ENCODE peak calls at places on chromosome 15, in ten cellular contexts. K is heart right ventricle; E is choroid plexus epithelial cell; O is HFF-Myc; A is kidney epithelial cell; W is progenitor cell of endocrine pancreas; N is GM10248; S is glutamatergic neuron; Y is CD4-positive, alpha-beta T cell; J is cardiac fibroblast. G is an unnamed sample.

GRCh38 chr15:44813231-44813630 is 76.9 kb downstream of the TRIM69 start:
- DNase-seq in K (no peak), E (no peak), O (no peak), A (no peak), W (no peak), N (no peak), S (no peak), Y (no peak), J (no peak), G (no peak)

GRCh38 chr15:23518104-23518503 is 47.4 kb upstream of the MKRN3 start:
- DNase-seq in K (no peak), E (no peak), O (no peak), A (no peak), W (no peak), N (no peak), S (no peak), Y (no peak), J (no peak), G (no peak)

GRCh38 chr15:56537881-56538280 is 72.9 kb upstream of the MNS1 start:
- DNase-seq in K (no peak), E (no peak), O (no peak), A (no peak), W (no peak), N (peak; percentile 15), S (no peak), Y (peak; percentile 25), J (peak; percentile 12), G (no peak)

GRCh38 chr15:71547066-71547465 is 263.3 kb upstream of the NR2E3 start:
- DNase-seq in K (peak; percentile 29), E (peak; percentile 41), O (no peak), A (no peak), W (no peak), N (no peak), S (peak; percentile 71), Y (no peak), J (no peak), G (no peak)

GRCh38 chr15:75234191-75234810 is 23.8 kb upstream of the GOLGA6C start:
- DNase-seq in K (no peak), E (no peak), O (no peak), A (no peak), W (no peak), N (peak; percentile 12), S (peak; percentile 7), Y (no peak), J (no peak), G (no peak)

GRCh38 chr15:93566777-93567176 is 477.8 kb upstream of the RGMA start:
- DNase-seq in K (no peak), E (no peak), O (no peak), A (no peak), W (no peak), N (no peak), S (no peak), Y (no peak), J (no peak), G (no peak)

GRCh38 chr15:64597469-64597806 is 137.1 kb downstream of the ZNF609 start:
- DNase-seq in K (no peak), E (no peak), O (no peak), A (no peak), W (no peak), N (no peak), S (no peak), Y (no peak), J (no peak), G (no peak)

GRCh38 chr15:70164910-70165791 is 67.4 kb upstream of the TLE3 start:
- DNase-seq in K (peak; percentile 41), E (no peak), O (no peak), A (no peak), W (peak; percentile 73), N (no peak), S (no peak), Y (no peak), J (no peak), G (no peak)

GRCh38 chr15:64193971-64194370 is 31.1 kb upstream of the PPIB start:
- DNase-seq in K (no peak), E (no peak), O (no peak), A (no peak), W (no peak), N (no peak), S (no peak), Y (no peak), J (no peak), G (no peak)

DNA sequence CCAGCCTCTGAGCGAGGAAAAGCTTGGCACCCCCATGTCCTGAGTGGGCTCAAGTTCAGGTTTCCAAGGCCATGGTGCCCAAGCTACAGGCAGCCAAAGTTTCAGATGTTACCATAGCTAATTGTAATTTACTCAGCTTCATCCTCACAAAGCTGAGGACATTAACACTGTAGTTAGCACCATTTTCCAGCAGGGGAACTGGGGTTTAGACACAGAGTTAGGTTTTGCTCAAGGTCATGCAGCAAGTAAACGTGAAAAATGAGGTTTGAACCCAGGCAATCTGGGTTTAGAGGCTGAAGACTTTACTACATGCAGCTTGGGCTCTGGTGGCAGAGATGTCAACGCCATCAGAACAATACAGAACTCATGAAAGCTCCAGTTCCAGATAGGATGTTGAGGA is 199.0 kb downstream of the TJP1 start:
- DNase-seq in K (no peak), E (no peak), O (no peak), A (no peak), W (no peak), N (no peak), S (no peak), Y (no peak), J (no peak), G (no peak)
- TF ChIP-seq CTCF in K (no peak), E (peak; percentile 8), O (no peak), A (no peak), W (no peak), N (no peak), S (no peak), Y (no peak), J (no peak), G (no peak)

GRCh38 chr15:39009740-39010139 is 445.1 kb upstream of the RASGRP1 start:
- DNase-seq in K (no peak), E (no peak), O (no peak), A (no peak), W (no peak), N (no peak), S (no peak), Y (no peak), J (no peak), G (no peak)
- TF ChIP-seq CTCF in K (no peak), E (no peak), O (no peak), A (no peak), W (no peak), N (no peak), S (no peak), Y (no peak), J (no peak), G (no peak)

DNA sequence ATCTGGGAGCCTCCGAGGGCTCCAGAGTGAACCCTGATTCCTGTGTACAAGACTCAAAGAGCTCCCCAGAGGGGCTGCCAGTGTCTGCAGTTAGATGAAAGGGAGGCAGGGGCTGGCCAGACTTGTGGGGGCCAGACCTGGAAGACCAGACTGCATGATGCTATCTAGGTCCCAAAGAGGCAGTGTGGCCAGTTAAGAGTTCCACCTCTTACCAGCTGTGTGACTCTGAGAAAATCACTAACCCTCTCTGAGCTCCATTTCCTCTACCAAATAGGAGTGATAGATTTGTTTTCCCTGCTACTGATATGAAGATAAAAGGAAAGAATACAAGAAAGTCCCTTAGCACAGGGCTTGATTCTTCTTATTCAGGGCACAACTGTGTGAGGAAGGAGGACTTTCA is 29.0 kb downstream of the ACSBG1 start:
- DNase-seq in K (no peak), E (no peak), O (no peak), A (no peak), W (no peak), N (no peak), S (no peak), Y (no peak), J (no peak), G (no peak)
- TF ChIP-seq CTCF in K (no peak), E (no peak), O (no peak), A (no peak), W (no peak), N (no peak), S (no peak), Y (no peak), J (no peak), G (no peak)

DNA sequence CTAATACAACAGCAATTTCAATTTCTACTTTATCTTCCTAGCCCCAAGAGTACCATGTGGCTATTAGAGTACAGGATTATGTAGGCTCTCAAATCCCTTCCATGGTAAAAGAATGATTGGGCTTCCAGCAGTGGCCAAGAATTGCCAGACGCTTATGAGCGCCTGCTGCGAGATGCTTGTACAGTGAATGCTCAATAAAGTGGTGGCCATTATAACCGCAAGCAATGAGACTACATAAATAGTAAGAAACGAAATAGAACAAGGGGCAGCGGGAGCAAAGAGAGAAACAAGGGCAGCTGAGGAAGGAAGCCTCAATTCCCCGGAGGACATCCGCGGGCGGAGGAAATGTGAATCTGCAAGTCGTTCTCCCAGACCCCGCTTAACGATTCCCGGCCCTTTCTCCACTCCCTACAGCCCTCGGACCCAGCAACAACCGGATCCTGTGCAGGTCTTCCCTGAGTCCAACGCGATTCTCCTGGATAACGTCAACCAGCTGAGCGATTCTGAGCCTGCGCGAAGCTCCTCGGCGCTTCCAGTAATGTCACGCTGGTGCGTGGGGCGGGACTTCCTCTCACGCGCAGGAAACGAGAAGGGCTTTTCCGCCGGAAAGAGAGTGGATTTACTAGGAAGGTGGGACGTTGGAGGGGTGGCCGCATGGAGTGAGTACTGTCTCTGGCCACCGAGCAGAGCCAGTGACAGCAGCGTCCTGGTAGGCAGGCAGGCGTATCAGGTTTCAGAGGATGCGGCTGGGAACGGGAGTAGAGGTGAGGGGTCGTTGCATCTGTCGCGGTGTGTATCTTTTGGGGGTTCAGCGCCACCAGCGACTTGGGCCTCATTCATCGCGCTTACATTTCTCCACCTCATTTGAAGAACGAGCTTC is 40.5 kb upstream of the AP3B2 start:
- DNase-seq in K (peak; percentile 92), E (peak; percentile 97), O (peak; percentile 85), A (peak; percentile 89), W (peak; percentile 72), N (peak; percentile 89), S (peak; percentile 91), Y (peak; percentile 77), J (peak; percentile 93), G (peak; percentile 79)
- TF ChIP-seq CTCF in K (no peak), E (no peak), O (no peak), A (no peak), W (no peak), N (no peak), S (no peak), Y (no peak), J (no peak), G (no peak)

DNA sequence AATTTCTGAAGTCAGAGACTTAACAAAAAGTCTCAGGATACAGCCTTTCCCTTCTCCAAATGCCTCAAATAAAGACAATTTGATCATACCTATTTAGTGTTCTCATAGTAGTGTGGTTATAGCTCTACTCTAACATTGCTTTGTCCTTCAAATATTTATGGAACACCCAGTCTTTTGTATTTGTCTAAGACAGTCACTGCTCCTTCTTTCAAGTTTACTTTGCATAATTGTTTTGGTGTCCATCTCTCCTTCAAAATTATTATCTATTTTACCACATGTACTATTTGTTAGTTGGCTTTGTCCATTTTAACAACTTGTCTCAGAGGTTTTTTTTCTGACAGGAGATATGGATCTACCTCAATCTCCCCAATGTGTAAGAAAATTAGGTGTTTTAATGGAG is 118.8 kb downstream of the UNC13C start:
- DNase-seq in K (no peak), E (no peak), O (no peak), A (no peak), W (no peak), N (no peak), S (no peak), Y (no peak), J (no peak), G (no peak)
- TF ChIP-seq CTCF in K (no peak), E (no peak), O (no peak), A (no peak), W (no peak), N (no peak), S (no peak), Y (no peak), J (no peak), G (no peak)